ENCODE peak calls at places on chromosomes 3 and 15, in six cellular contexts. One of them, this sample, is unnamed.

GRCh38 chr15:29101491-29101890 is 168.1 kb downstream of the NSMCE3 start:
- DNase-seq in mesendoderm: no peak
- DNase-seq in mesenchymal stem cell: no peak
- DNase-seq in H9: no peak
- DNase-seq in H1: no peak
- DNase-seq in IMR-90: no peak
- DNase-seq in this sample: no peak

GRCh38 chr15:40471105-40471777 is 457 bp downstream of the CHST14 start:
- DNase-seq in mesenchymal stem cell: peak; percentile 29
- DNase-seq in IMR-90: peak; percentile 4
- DNase-seq in H1: peak; percentile 71
- DNase-seq in mesendoderm: peak; percentile 46
- DNase-seq in H9: peak; percentile 45
- DNase-seq in this sample: peak; percentile 30

GRCh38 chr3:20054549-20054987 is 14.3 kb downstream of the KAT2B start:
- DNase-seq in H9: no peak
- DNase-seq in H1: no peak
- DNase-seq in mesendoderm: no peak
- DNase-seq in IMR-90: peak; percentile 78
- DNase-seq in mesenchymal stem cell: peak; percentile 82
- DNase-seq in this sample: no peak

GRCh38 chr3:175127075-175127662 is 268.0 kb downstream of the NAALADL2 start:
- DNase-seq in H1: no peak
- DNase-seq in IMR-90: no peak
- DNase-seq in mesenchymal stem cell: no peak
- DNase-seq in H9: no peak
- DNase-seq in mesendoderm: no peak
- DNase-seq in this sample: no peak

GRCh38 chr3:149784064-149784704 is 8.2 kb downstream of the ANKUB1 start:
- DNase-seq in H1: no peak
- DNase-seq in mesenchymal stem cell: peak; percentile 35
- DNase-seq in mesendoderm: peak; percentile 10
- DNase-seq in H9: no peak
- DNase-seq in IMR-90: peak; percentile 34
- DNase-seq in this sample: no peak

GRCh38 chr3:156915372-156915771 is 89.2 kb downstream of the LEKR1 start:
- DNase-seq in IMR-90: no peak
- DNase-seq in mesendoderm: no peak
- DNase-seq in mesenchymal stem cell: no peak
- DNase-seq in H1: no peak
- DNase-seq in H9: no peak
- DNase-seq in this sample: no peak

GRCh38 chr15:75170711-75171341 is 30.9 kb upstream of the C15orf39 start:
- DNase-seq in mesendoderm: no peak
- DNase-seq in mesenchymal stem cell: peak; percentile 14
- DNase-seq in H1: no peak
- DNase-seq in H9: no peak
- DNase-seq in IMR-90: no peak
- DNase-seq in this sample: no peak

GRCh38 chr15:81016253-81017068 is 15.7 kb downstream of the TLNRD1 start:
- DNase-seq in mesenchymal stem cell: no peak
- DNase-seq in IMR-90: no peak
- DNase-seq in H1: no peak
- DNase-seq in mesendoderm: no peak
- DNase-seq in H9: no peak
- DNase-seq in this sample: no peak

GRCh38 chr15:58966698-58967097 is 20.8 kb upstream of the RNF111 start:
- DNase-seq in IMR-90: peak; percentile 59
- DNase-seq in H1: no peak
- DNase-seq in H9: no peak
- DNase-seq in mesenchymal stem cell: no peak
- DNase-seq in mesendoderm: no peak
- DNase-seq in this sample: no peak

GRCh38 chr3:105495021-105495420 is 128.3 kb downstream of the ALCAM start:
- DNase-seq in IMR-90: peak; percentile 22
- DNase-seq in mesenchymal stem cell: no peak
- DNase-seq in mesendoderm: peak; percentile 43
- DNase-seq in H9: no peak
- DNase-seq in H1: no peak
- DNase-seq in this sample: no peak

DNA sequence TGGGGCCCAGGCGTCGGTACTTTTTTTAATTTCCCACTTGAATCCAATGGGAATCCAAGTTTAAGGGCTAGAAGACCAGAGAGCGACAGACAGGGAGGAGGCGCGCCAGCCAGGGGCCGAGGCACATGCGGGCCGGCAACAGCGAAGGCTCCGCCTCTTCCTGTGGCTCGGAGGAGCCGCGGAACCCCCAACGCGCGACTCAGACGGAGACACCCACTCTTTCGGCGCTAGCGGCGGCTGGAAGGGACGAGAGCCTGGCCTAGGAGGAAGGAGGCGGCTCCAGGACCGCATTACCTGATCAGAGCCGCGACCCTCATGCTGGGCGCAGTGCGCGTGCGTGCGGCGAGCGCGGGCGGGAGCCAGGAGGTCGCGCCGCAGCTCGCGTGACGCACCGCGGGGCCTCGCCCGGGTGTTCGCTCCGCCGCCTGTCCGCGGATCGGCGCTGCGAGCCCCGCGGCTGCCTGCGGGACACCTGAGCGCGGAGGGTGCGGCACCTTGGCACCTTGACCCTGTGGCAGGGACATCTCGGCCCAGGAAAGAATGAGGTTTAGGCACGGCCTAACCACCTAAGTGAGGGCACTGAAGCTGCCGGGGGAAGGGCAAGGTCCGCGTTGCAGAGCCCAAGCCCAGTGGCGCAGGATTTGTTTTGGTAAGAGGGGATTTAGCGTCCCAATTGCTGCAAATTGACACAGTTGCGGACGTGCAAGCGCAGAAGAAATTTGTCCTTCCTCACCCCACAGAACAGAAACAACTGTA is at the start of gene DPH6:
- DNase-seq in mesendoderm: peak; percentile 95
- DNase-seq in mesenchymal stem cell: peak; percentile 89
- DNase-seq in IMR-90: peak; percentile 79
- DNase-seq in H9: peak; percentile 83
- DNase-seq in H1: peak; percentile 88
- DNase-seq in this sample: peak; percentile 79
- H3K18ac ChIP-seq in mesendoderm: peak within 1 kb of the TSS; percentile 52
- H3K18ac ChIP-seq in mesenchymal stem cell: peak within 1 kb of the TSS; percentile 98
- H3K18ac ChIP-seq in IMR-90: peak within 1 kb of the TSS; percentile 92
- H3K18ac ChIP-seq in H9: peak within 1 kb of the TSS; percentile 96
- H3K18ac ChIP-seq in H1: peak within 1 kb of the TSS; percentile 97
- H3K18ac ChIP-seq in this sample: peak within 1 kb of the TSS; percentile 99

GRCh38 chr3:4373669-4374068 is 70.5 kb downstream of the SETMAR start:
- DNase-seq in H9: no peak
- DNase-seq in mesenchymal stem cell: no peak
- DNase-seq in mesendoderm: no peak
- DNase-seq in H1: no peak
- DNase-seq in IMR-90: no peak
- DNase-seq in this sample: no peak

GRCh38 chr3:4380013-4380412 is 76.8 kb downstream of the SETMAR start:
- DNase-seq in mesenchymal stem cell: no peak
- DNase-seq in IMR-90: no peak
- DNase-seq in mesendoderm: no peak
- DNase-seq in H1: no peak
- DNase-seq in H9: no peak
- DNase-seq in this sample: no peak

DNA sequence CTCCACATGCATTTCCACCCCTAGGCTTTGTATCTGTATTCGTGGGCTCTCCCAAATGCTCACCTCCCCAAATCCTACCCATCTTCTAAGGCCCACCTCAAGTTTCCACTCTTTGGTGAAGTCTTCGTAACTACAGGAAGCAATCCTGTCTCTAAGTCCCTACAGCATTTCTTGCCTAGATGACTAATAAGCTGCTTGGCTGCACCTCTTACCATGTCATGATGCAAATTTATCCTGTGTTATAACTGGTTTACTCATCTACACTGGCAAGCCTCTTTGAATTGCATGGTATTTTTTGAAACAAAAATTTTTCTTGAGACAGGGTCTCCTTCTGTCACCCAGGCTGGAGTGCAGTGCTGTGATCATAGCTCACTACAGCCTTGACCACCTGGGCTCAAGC is 73.3 kb downstream of the SETMAR start:
- DNase-seq in mesendoderm: no peak
- DNase-seq in mesenchymal stem cell: no peak
- DNase-seq in H9: no peak
- DNase-seq in IMR-90: peak; percentile 31
- DNase-seq in H1: no peak
- DNase-seq in this sample: no peak
- H2BK15ac ChIP-seq in mesendoderm: no peak overlapping the region
- H2BK15ac ChIP-seq in mesenchymal stem cell: no peak overlapping the region
- H2BK15ac ChIP-seq in H9: no peak overlapping the region
- H2BK15ac ChIP-seq in IMR-90: no peak overlapping the region
- H2BK15ac ChIP-seq in H1: no peak overlapping the region
- H2BK15ac ChIP-seq in this sample: no peak overlapping the region

GRCh38 chr3:13282986-13283876 is 136.9 kb downstream of the NUP210 start:
- DNase-seq in H1: peak; percentile 74
- DNase-seq in IMR-90: no peak
- DNase-seq in H9: peak; percentile 82
- DNase-seq in mesenchymal stem cell: peak; percentile 2
- DNase-seq in mesendoderm: peak; percentile 87
- DNase-seq in this sample: no peak

GRCh38 chr3:13286873-13287272 is 133.2 kb downstream of the NUP210 start:
- DNase-seq in H1: no peak
- DNase-seq in mesendoderm: no peak
- DNase-seq in H9: no peak
- DNase-seq in IMR-90: no peak
- DNase-seq in mesenchymal stem cell: no peak
- DNase-seq in this sample: no peak

GRCh38 chr3:13283877-13284264 is 136.3 kb downstream of the NUP210 start:
- DNase-seq in IMR-90: no peak
- DNase-seq in H9: no peak
- DNase-seq in H1: no peak
- DNase-seq in mesendoderm: no peak
- DNase-seq in mesenchymal stem cell: no peak
- DNase-seq in this sample: no peak

GRCh38 chr3:13282528-13282985 is 137.6 kb downstream of the NUP210 start:
- DNase-seq in mesendoderm: peak; percentile 47
- DNase-seq in H1: peak; percentile 65
- DNase-seq in H9: no peak
- DNase-seq in IMR-90: no peak
- DNase-seq in mesenchymal stem cell: no peak
- DNase-seq in this sample: no peak

DNA sequence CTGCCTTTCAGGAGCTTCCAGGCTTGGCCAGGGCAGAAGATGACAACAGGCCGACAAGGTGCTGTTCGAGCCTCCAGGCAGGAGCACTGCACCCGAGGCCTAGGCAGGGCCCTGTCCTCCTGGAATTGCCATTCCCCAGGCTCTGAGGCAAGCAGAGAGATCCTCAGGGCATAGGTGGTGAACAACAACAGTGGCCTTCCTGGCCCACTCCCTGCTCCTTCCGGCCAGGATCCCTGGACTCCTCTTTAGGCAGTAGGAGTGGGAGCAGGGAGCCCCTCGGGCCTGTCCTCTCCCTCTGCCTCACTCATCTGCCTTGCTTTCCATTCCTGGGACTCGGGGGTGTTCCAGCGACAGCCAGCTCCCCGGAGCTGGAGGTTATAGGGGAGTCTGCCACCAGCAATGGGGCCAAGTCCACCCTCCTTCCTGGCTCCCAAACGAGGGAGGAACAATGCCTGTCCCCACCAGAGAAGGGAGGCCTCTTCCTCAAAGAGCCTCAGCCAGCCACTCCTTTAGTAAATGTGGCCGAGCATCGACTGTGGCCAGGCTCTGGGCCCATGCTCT is 135.0 kb downstream of the NUP210 start:
- DNase-seq in IMR-90: no peak
- DNase-seq in H1: no peak
- DNase-seq in H9: no peak
- DNase-seq in mesendoderm: no peak
- DNase-seq in mesenchymal stem cell: no peak
- DNase-seq in this sample: no peak
- H3K18ac ChIP-seq in IMR-90: no peak overlapping the region
- H3K18ac ChIP-seq in H1: no peak overlapping the region
- H3K18ac ChIP-seq in H9: no peak overlapping the region
- H3K18ac ChIP-seq in mesendoderm: no peak overlapping the region
- H3K18ac ChIP-seq in mesenchymal stem cell: no peak overlapping the region
- H3K18ac ChIP-seq in this sample: peak overlapping the region; percentile 19

DNA sequence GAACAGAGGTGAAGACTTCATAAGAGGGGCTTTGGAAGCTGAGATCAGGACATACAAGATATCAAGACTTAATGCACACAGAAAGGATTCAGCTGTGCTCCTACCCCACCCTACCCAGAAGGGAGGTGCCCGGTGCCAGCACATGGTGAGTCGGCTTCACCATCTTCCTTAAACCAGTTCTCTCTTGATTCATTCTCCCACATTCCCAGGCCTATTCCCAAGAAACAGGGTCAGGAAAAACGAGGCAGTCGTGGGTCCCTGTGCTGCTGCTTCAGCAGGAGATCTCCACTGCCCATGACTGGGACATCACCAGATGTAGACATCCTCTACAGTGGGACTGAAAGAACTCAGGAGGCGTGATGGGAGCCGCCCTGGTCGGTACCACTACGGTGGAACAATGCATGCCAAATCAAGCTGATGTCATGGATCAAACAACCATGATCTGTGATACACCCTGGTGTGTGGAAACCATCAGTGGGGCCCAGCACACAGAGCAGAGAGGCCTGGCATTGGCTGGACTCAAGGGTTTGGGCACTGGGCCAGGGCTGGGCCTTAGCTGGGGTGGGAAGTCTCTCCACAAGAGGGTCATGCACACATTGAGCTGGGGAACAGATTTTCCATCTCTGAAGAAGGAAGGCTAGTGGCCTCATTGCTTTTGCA is 41.9 kb downstream of the CCDC12 start:
- DNase-seq in IMR-90: no peak
- DNase-seq in mesendoderm: no peak
- DNase-seq in H9: no peak
- DNase-seq in mesenchymal stem cell: peak; percentile 61
- DNase-seq in H1: no peak
- DNase-seq in this sample: no peak
- H2BK15ac ChIP-seq in IMR-90: peak overlapping the region; percentile 90
- H2BK15ac ChIP-seq in mesendoderm: no peak overlapping the region
- H2BK15ac ChIP-seq in H9: no peak overlapping the region
- H2BK15ac ChIP-seq in mesenchymal stem cell: peak overlapping the region; percentile 82
- H2BK15ac ChIP-seq in H1: peak overlapping the region; percentile 8
- H2BK15ac ChIP-seq in this sample: no peak overlapping the region

GRCh38 chr3:134313839-134314587 is 60.2 kb downstream of the AMOTL2 start:
- DNase-seq in mesenchymal stem cell: no peak
- DNase-seq in H1: peak; percentile 45
- DNase-seq in mesendoderm: peak; percentile 72
- DNase-seq in H9: peak; percentile 25
- DNase-seq in IMR-90: no peak
- DNase-seq in this sample: no peak
- H3K18ac ChIP-seq in mesenchymal stem cell: peak overlapping the region; percentile 85
- H3K18ac ChIP-seq in H1: peak overlapping the region; percentile 91
- H3K18ac ChIP-seq in mesendoderm: peak overlapping the region; percentile 77
- H3K18ac ChIP-seq in H9: peak overlapping the region; percentile 96
- H3K18ac ChIP-seq in IMR-90: peak overlapping the region; percentile 92
- H3K18ac ChIP-seq in this sample: peak overlapping the region; percentile 97